ENCODE peak calls at places on chromosome 1, in seven cellular contexts. U is kidney, J is body of pancreas, N is foreskin fibroblast, A is ascending aorta, M is bronchial epithelial cell, W is fibroblast of mammary gland. R is an unnamed sample.

GRCh38 chr1:234135501-234135900 is 231.0 kb downstream of the SLC35F3 start:
- DNase-seq in M (no peak), N (no peak), W (no peak), U (no peak), J (no peak), A (no peak), R (no peak)

GRCh38 chr1:210236840-210237409 is 4.3 kb downstream of the SERTAD4 start:
- DNase-seq in U (peak), N (peak), W (peak), M (no peak), J (peak), A (peak), R (peak)

GRCh38 chr1:89198500-89199072 is at the start of gene GBP4:
- DNase-seq in J (peak), A (no peak), N (peak), M (peak), W (peak), U (peak), R (peak)

GRCh38 chr1:167820684-167821355 is 93.1 kb downstream of the ADCY10 start:
- DNase-seq in A (no peak), N (no peak), U (no peak), W (no peak), M (peak), J (no peak), R (no peak)

GRCh38 chr1:232143315-232143886 is 486.5 kb downstream of the SIPA1L2 start:
- DNase-seq in U (no peak), W (no peak), M (no peak), A (no peak), N (no peak), J (no peak), R (no peak)

GRCh38 chr1:186234976-186235686 is 139.9 kb downstream of the TPR start:
- DNase-seq in M (peak), A (no peak), J (no peak), W (no peak), U (no peak), N (no peak), R (peak)

GRCh38 chr1:182702826-182703524 is 18.6 kb upstream of the RGS8 start:
- DNase-seq in U (no peak), J (no peak), A (no peak), W (no peak), N (no peak), M (no peak), R (no peak)

GRCh38 chr1:106785136-106785535 is 271.3 kb upstream of the PRMT6 start:
- DNase-seq in A (no peak), U (no peak), N (no peak), J (no peak), W (no peak), M (no peak), R (peak)

GRCh38 chr1:55329091-55329490 is 113.9 kb upstream of the USP24 start:
- DNase-seq in J (no peak), A (no peak), U (no peak), M (no peak), N (peak), W (no peak), R (peak)

GRCh38 chr1:64405833-64406232 is 64.1 kb upstream of the CACHD1 start:
- DNase-seq in W (peak), U (no peak), A (no peak), J (no peak), M (peak), N (no peak), R (no peak)

GRCh38 chr1:94883688-94884087 is 43.2 kb downstream of the CNN3 start:
- DNase-seq in W (peak), N (peak), A (no peak), J (no peak), M (peak), U (no peak), R (peak)

GRCh38 chr1:44000266-44000665 is 8.9 kb downstream of the CCDC24 start:
- DNase-seq in N (no peak), U (no peak), J (no peak), W (no peak), A (no peak), M (no peak), R (no peak)

GRCh38 chr1:205925730-205926129 is 17.5 kb downstream of the SLC26A9 start:
- DNase-seq in A (no peak), J (no peak), M (peak), N (peak), U (no peak), W (peak), R (peak)

GRCh38 chr1:49160677-49161076 is 384.0 kb upstream of the BEND5 start:
- DNase-seq in W (no peak), N (no peak), A (no peak), U (no peak), J (no peak), M (no peak), R (no peak)

GRCh38 chr1:76764638-76765572 is 102.4 kb upstream of the ST6GALNAC5 start:
- DNase-seq in N (peak), A (no peak), J (no peak), W (no peak), U (no peak), M (no peak), R (peak)
- H3K4me3 ChIP-seq in N (no peak), A (no peak), J (no peak), W (no peak), U (no peak), M (no peak), R (no peak)

GRCh38 chr1:161164901-161165620 is 1.2 kb upstream of the PPOX start:
- DNase-seq in N (no peak), W (no peak), A (no peak), U (peak), M (no peak), J (no peak), R (no peak)

GRCh38 chr1:161163793-161164192 is 2.4 kb upstream of the PPOX start:
- DNase-seq in N (no peak), A (no peak), J (no peak), W (no peak), U (no peak), M (no peak), R (no peak)

GRCh38 chr1:161165742-161166668 is at the start of gene PPOX:
- DNase-seq in J (peak), M (peak), N (peak), U (peak), A (peak), W (peak), R (peak)

GRCh38 chr1:161168906-161169305 is 2.7 kb downstream of the PPOX start:
- DNase-seq in J (no peak), M (no peak), N (no peak), A (no peak), W (no peak), U (peak), R (no peak)

GRCh38 chr1:161166669-161167548 is 683 bp downstream of the PPOX start:
- DNase-seq in W (no peak), M (no peak), A (no peak), N (peak), J (no peak), U (peak), R (no peak)
- TF ChIP-seq CTCF in W (no peak), M (no peak), A (no peak), N (no peak), J (no peak), U (no peak), R (no peak)

DNA sequence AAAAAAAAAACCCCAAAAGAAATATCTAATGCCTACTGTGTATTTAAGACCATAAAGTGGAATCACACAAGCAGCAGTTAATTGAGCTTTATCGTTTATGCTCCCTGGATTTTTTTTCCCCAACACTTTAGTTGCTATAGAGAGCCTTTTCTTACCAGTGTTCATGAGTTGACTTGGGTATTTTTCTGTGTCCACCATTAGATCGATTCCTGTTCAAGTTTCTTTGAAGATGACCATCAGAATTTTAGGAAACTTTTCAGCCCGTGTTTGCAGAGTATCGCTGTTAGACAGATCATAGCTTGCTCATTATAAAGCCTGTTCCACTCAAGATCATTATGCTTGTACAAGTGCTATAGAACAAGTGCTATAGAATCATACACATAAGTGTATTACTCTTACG is 1.5 kb downstream of the RALGPS2 start:
- DNase-seq in U (no peak), N (no peak), W (no peak), A (no peak), J (no peak), M (peak), R (no peak)
- H3K4me3 ChIP-seq in U (peak), N (peak), W (peak), A (peak), J (no peak), M (peak), R (peak)

DNA sequence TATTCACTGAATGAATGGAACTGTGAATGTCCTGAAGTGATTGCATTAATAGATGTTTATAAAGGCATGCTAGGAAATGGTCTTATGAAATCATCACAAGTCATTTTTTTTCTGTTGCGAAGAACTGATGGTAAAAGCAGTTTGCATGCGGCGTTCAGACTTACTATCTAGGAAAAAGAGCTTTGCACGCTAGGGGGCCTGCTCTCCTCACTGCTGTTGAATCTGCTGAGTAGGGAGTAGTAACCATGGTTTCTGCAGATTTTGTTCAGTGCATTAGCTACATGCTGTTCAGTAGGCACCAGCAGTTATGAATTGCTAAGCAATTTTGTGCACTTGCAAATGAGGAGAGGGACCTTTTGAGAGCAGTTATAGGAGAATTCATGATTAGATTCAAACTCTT is 57.9 kb downstream of the CENPF start:
- DNase-seq in M (peak), A (no peak), N (peak), U (no peak), W (peak), J (peak), R (peak)
- TF ChIP-seq CTCF in M (peak), A (peak), N (peak), U (peak), W (peak), J (peak), R (peak)

GRCh38 chr1:61186753-61187152 is 104.4 kb downstream of the NFIA start:
- DNase-seq in J (no peak), A (no peak), N (peak), W (peak), M (no peak), U (no peak), R (no peak)

GRCh38 chr1:61182049-61182448 is 99.7 kb downstream of the NFIA start:
- DNase-seq in N (peak), M (peak), W (peak), A (no peak), J (peak), U (no peak), R (peak)

GRCh38 chr1:61183471-61184034 is 101.2 kb downstream of the NFIA start:
- DNase-seq in W (peak), M (peak), N (peak), J (peak), U (peak), A (no peak), R (peak)

GRCh38 chr1:61184035-61184713 is 101.8 kb downstream of the NFIA start:
- DNase-seq in J (peak), W (peak), A (peak), U (peak), M (peak), N (peak), R (peak)

DNA sequence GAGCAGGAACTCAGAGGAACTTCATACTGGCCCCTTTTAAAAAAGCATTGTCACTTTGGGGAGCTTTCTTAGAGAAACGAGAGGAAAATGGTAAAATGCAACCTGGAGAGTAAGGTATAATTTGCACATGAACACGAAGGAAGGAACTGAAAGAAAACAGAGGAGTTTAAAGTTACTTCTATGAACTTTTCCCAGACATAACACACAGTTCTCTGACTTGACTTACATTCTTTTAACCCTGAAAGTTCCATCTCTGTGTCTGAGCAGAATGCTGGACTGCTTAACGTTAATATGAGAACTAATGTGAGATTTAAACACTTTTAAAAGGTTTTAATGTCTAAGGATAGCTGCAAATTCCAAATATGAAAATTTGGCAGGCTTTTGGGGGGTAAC is 102.3 kb downstream of the NFIA start:
- DNase-seq in N (no peak), U (no peak), W (no peak), J (no peak), M (no peak), A (no peak), R (no peak)
- H3K4me3 ChIP-seq in N (peak), U (peak), W (peak), J (no peak), M (peak), A (peak), R (peak)

GRCh38 chr1:32239335-32239734 is 7.7 kb upstream of the FAM167B start:
- DNase-seq in N (no peak), A (no peak), J (no peak), W (no peak), U (no peak), M (no peak), R (no peak)
- TF ChIP-seq CTCF in N (no peak), A (no peak), J (no peak), W (no peak), U (no peak), M (no peak), R (no peak)

GRCh38 chr1:151371340-151371739 is 1.2 kb downstream of the SELENBP1 start:
- DNase-seq in A (no peak), U (peak), N (peak), W (peak), M (peak), J (peak), R (peak)
- H3K4me3 ChIP-seq in A (peak), U (peak), N (peak), W (no peak), M (no peak), J (no peak), R (peak)

DNA sequence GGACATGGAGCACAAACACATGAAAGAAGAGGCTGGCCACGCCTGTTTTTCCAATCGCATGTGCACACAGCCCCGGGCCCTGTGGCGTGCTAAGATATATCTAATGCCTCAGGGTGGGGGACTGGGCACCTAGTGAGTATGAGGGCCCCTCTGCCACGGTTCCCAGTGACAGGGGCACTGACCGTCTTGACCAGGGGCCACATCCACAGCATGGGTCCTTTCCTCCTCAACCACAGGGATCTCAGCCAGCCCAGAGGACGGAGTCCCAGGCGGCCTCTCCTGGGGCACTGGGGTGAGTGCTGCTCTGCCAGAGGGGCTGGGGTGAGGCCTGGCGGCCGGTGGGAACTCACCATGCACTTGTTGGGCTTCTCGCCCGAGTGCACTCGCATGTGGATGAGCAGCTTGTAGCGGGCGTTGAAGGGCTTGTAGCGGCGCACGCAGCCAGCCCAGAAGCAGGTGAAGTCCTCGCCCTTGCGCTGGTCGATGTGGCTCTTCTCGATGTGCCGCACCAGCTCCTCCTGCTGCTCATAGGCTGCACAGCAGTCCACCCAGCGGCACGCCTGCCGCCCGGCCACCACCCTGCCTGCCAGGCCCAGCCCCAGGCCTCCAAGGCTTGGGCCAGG is 134.7 kb downstream of the DMRTB1 start:
- DNase-seq in U (no peak), M (no peak), J (no peak), A (no peak), W (no peak), N (no peak), R (no peak)
- TF ChIP-seq CTCF in U (peak), M (peak), J (peak), A (no peak), W (peak), N (no peak), R (no peak)

GRCh38 chr1:204190212-204191211 is 5.8 kb downstream of the KISS1 start:
- DNase-seq in A (no peak), U (peak), J (peak), N (peak), M (peak), W (peak), R (peak)
- H3K4me3 ChIP-seq in A (peak), U (no peak), J (no peak), N (no peak), M (no peak), W (no peak), R (no peak)

GRCh38 chr1:26719205-26719604 is 23.4 kb downstream of the ARID1A start:
- DNase-seq in U (no peak), A (no peak), M (no peak), W (no peak), N (no peak), J (no peak), R (no peak)
- TF ChIP-seq CTCF in U (no peak), A (peak), M (no peak), W (no peak), N (no peak), J (peak), R (no peak)